ENCODE peak calls at places on chromosome 4, in six cellular contexts. K is cardiac muscle cell, R is lower leg skin, O is AG04450, J is foreskin keratinocyte, W is OCI-LY7. E is an unnamed sample.

GRCh38 chr4:101944649-101945048 is 154.1 kb downstream of the BANK1 start:
- DNase-seq in K (no peak), R (no peak), O (peak; percentile 29), J (peak; percentile 32), W (no peak), E (no peak)

GRCh38 chr4:30722916-30723270 is 2.7 kb downstream of the PCDH7 start:
- DNase-seq in K (peak; percentile 48), R (no peak), O (no peak), J (no peak), W (no peak), E (no peak)

GRCh38 chr4:53847935-53848334 is 216.5 kb downstream of the CHIC2 start:
- DNase-seq in K (no peak), R (no peak), O (no peak), J (no peak), W (no peak), E (no peak)

GRCh38 chr4:138290803-138291202 is 48.7 kb upstream of the SLC7A11 start:
- DNase-seq in K (no peak), R (no peak), O (no peak), J (no peak), W (no peak), E (no peak)

GRCh38 chr4:18390655-18391369 is 369.3 kb upstream of the LCORL start:
- DNase-seq in K (no peak), R (no peak), O (no peak), J (no peak), W (no peak), E (no peak)

GRCh38 chr4:166039822-166040221 is 166.8 kb downstream of the TLL1 start:
- DNase-seq in K (no peak), R (no peak), O (no peak), J (no peak), W (no peak), E (no peak)

GRCh38 chr4:17055788-17056187 is 157.3 kb upstream of the LDB2 start:
- DNase-seq in K (no peak), R (no peak), O (peak; percentile 86), J (peak; percentile 52), W (no peak), E (no peak)

GRCh38 chr4:155757745-155758265 is 1.0 kb upstream of the GUCY1B1 start:
- DNase-seq in K (no peak), R (no peak), O (no peak), J (no peak), W (no peak), E (no peak)

GRCh38 chr4:1928356-1929235 is 57.4 kb downstream of the NSD2 start:
- DNase-seq in K (no peak), R (no peak), O (no peak), J (no peak), W (no peak), E (peak; percentile 85)

GRCh38 chr4:96352051-96352517 is 512.2 kb downstream of the PDHA2 start:
- DNase-seq in K (peak; percentile 36), R (no peak), O (no peak), J (no peak), W (no peak), E (no peak)

GRCh38 chr4:152187693-152188092 is 348.2 kb downstream of the FBXW7 start:
- DNase-seq in K (no peak), R (no peak), O (no peak), J (no peak), W (no peak), E (no peak)

GRCh38 chr4:71186566-71187398 is 152.0 kb upstream of the SLC4A4 start:
- DNase-seq in K (peak; percentile 91), R (no peak), O (no peak), J (no peak), W (no peak), E (no peak)

GRCh38 chr4:101086801-101087586 is 260.3 kb downstream of the PPP3CA start:
- DNase-seq in K (peak; percentile 2), R (no peak), O (no peak), J (no peak), W (peak; percentile 39), E (no peak)

GRCh38 chr4:95190751-95191436 is 357.9 kb downstream of the UNC5C start:
- DNase-seq in K (peak; percentile 16), R (no peak), O (no peak), J (no peak), W (no peak), E (no peak)

GRCh38 chr4:78776729-78777555 is 792 bp downstream of the BMP2K start:
- DNase-seq in K (peak; percentile 56), R (peak; percentile 33), O (no peak), J (peak; percentile 53), W (peak; percentile 80), E (peak; percentile 71)
- TF ChIP-seq CTCF in K (peak; percentile 9), R (no peak), O (no peak), J (no peak), W (no peak), E (no peak)

GRCh38 chr4:122731676-122732075 is 828 bp upstream of the BBS12 start:
- DNase-seq in K (no peak), R (no peak), O (no peak), J (no peak), W (no peak), E (no peak)
- TF ChIP-seq CTCF in K (no peak), R (no peak), O (no peak), J (no peak), W (no peak), E (no peak)

GRCh38 chr4:20616313-20616712 is 83.9 kb upstream of the PACRGL start:
- DNase-seq in K (no peak), R (no peak), O (no peak), J (no peak), W (no peak), E (no peak)
- TF ChIP-seq CTCF in K (no peak), R (no peak), O (no peak), J (no peak), W (no peak), E (no peak)

GRCh38 chr4:8886625-8887406 is 15.2 kb upstream of the HMX1 start:
- DNase-seq in K (no peak), R (no peak), O (no peak), J (no peak), W (no peak), E (no peak)
- TF ChIP-seq CTCF in K (peak; percentile 36), R (no peak), O (peak; percentile 19), J (peak; percentile 40), W (peak; percentile 71), E (peak; percentile 28)